ENCODE peak calls at places on chromosome 18, in eight cellular contexts. Q, G, A, X, L, C, M and V are unnamed samples. For H3K4me1, the result is how much of the 10 kb centered on the place peaks cover.

GRCh38 chr18:52288403-52289004 is 51.5 kb upstream of the DCC start:
- DNase-seq in G (no peak), C (peak), A (no peak), Q (no peak), M (no peak), L (no peak), X (no peak), V (peak)

GRCh38 chr18:67285583-67285982 is 230.9 kb downstream of the DSEL start:
- DNase-seq in A (no peak), M (no peak), L (no peak), Q (no peak), X (no peak), G (no peak), C (no peak), V (no peak)

GRCh38 chr18:78192044-78192443 is 787.6 kb upstream of the SALL3 start:
- DNase-seq in G (no peak), C (no peak), M (no peak), A (no peak), L (no peak), Q (no peak), X (peak), V (no peak)

GRCh38 chr18:67135981-67136380 is 380.5 kb downstream of the DSEL start:
- DNase-seq in A (no peak), Q (no peak), X (no peak), M (no peak), C (no peak), L (no peak), G (no peak), V (no peak)

GRCh38 chr18:36406805-36407204 is 109.3 kb downstream of the FHOD3 start:
- DNase-seq in A (no peak), C (no peak), L (no peak), M (no peak), X (no peak), Q (no peak), G (no peak), V (no peak)

GRCh38 chr18:51236225-51236624 is 38.7 kb upstream of the MEX3C start:
- DNase-seq in G (no peak), L (no peak), X (no peak), A (no peak), C (peak), M (no peak), Q (peak), V (no peak)

GRCh38 chr18:80097201-80097600 is 11.9 kb upstream of the ADNP2 start:
- DNase-seq in X (no peak), G (no peak), M (no peak), C (no peak), Q (no peak), L (no peak), A (no peak), V (no peak)

GRCh38 chr18:60649816-60650215 is 277.2 kb upstream of the MC4R start:
- DNase-seq in Q (no peak), X (no peak), A (no peak), L (no peak), M (no peak), C (no peak), G (no peak), V (no peak)

GRCh38 chr18:79961527-79962291 is 2.7 kb upstream of the HSBP1L1 start:
- DNase-seq in C (no peak), G (no peak), Q (no peak), L (no peak), A (no peak), X (no peak), M (no peak), V (peak)

GRCh38 chr18:8176554-8176953 is 432.7 kb upstream of the RAB12 start:
- DNase-seq in G (no peak), Q (no peak), C (no peak), X (no peak), A (no peak), L (no peak), M (no peak), V (no peak)

GRCh38 chr18:21117385-21118135 is 5.9 kb upstream of the ROCK1 start:
- DNase-seq in L (no peak), C (peak), G (no peak), Q (no peak), A (no peak), M (no peak), X (no peak), V (no peak)

GRCh38 chr18:673317-673716 is 15.9 kb downstream of the TYMS start:
- DNase-seq in Q (no peak), A (no peak), L (no peak), G (no peak), C (no peak), M (no peak), X (no peak), V (no peak)

GRCh38 chr18:63676526-63676925 is 14.8 kb upstream of the SERPINB3 start:
- DNase-seq in A (no peak), G (no peak), C (no peak), X (no peak), M (no peak), Q (peak), L (no peak), V (peak)

GRCh38 chr18:57107141-57107832 is 39.6 kb upstream of the BOD1L2 start:
- DNase-seq in M (no peak), C (peak), A (no peak), Q (no peak), G (peak), X (no peak), L (no peak), V (no peak)

DNA sequence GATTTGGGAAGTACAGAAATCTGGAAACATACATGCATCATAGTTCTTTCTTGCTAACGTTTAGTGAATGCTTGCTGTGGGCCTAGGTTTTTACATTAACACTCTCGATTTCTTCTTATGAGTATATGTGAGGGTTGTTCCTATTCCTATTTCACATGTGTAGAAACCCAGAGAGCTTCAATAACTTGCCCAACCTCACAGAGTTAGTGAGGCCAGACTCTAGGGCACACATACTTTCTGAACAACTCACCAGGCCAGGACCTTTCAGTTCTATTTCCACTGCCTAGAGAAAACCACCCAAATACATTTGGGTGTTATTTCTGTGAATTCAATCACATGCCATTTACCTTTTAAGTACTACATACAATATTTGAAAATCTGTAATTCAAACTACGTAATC is 8.2 kb upstream of the KCTD1 start:
- DNase-seq in X (no peak), M (no peak), G (no peak), A (no peak), L (no peak), Q (no peak), C (peak), V (no peak)
- H3K27ac ChIP-seq in X (no peak), M (peak), G (no peak), A (no peak), L (peak), Q (no peak), C (no peak), V (no peak)

GRCh38 chr18:44826418-44827259 is 146.0 kb downstream of the SETBP1 start:
- DNase-seq in C (peak), X (peak), Q (no peak), G (peak), A (peak), M (peak), L (peak), V (peak)

GRCh38 chr18:44834867-44835469 is 154.3 kb downstream of the SETBP1 start:
- DNase-seq in Q (no peak), X (no peak), L (no peak), G (no peak), C (no peak), M (no peak), A (no peak), V (no peak)

GRCh38 chr18:44828080-44828479 is 147.4 kb downstream of the SETBP1 start:
- DNase-seq in Q (no peak), A (no peak), G (no peak), L (no peak), M (no peak), X (no peak), C (no peak), V (no peak)

GRCh38 chr18:44835555-44836156 is 155.0 kb downstream of the SETBP1 start:
- DNase-seq in A (no peak), C (no peak), Q (no peak), X (no peak), G (no peak), L (no peak), M (no peak), V (no peak)

GRCh38 chr18:44830551-44830950 is 149.9 kb downstream of the SETBP1 start:
- DNase-seq in A (no peak), L (no peak), G (no peak), M (no peak), X (no peak), C (no peak), Q (no peak), V (no peak)
- H3K4me1 ChIP-seq in A (under half), L (under half), G (under half), M (under half), X (under half), C (under half), Q (under half), V (under half)

DNA sequence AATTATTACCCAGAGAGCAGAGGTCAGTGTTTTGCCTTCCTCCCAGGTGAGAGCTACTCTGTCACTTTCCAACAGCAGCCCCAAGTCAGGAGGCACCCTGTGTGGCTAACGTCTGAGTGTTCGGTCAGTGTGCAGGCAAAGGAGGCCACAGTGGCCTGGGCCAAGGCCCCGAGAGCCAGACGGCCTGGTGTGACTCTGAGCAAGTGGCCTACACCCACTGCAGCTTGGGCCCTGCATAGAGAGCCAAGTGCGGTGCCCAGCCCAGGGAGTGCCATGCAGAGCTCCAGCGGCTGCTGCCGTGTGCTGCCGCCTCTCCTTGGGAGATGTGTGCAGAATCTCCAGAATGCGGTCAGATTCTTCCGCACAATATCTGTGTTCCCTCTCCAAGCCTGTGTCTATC is 70.4 kb downstream of the GNAL start:
- DNase-seq in C (no peak), Q (no peak), A (no peak), M (no peak), G (no peak), X (no peak), L (no peak), V (no peak)
- TF ChIP-seq CTCF in C (no peak), Q (no peak), A (no peak), M (no peak), G (no peak), X (no peak), L (no peak), V (no peak)

DNA sequence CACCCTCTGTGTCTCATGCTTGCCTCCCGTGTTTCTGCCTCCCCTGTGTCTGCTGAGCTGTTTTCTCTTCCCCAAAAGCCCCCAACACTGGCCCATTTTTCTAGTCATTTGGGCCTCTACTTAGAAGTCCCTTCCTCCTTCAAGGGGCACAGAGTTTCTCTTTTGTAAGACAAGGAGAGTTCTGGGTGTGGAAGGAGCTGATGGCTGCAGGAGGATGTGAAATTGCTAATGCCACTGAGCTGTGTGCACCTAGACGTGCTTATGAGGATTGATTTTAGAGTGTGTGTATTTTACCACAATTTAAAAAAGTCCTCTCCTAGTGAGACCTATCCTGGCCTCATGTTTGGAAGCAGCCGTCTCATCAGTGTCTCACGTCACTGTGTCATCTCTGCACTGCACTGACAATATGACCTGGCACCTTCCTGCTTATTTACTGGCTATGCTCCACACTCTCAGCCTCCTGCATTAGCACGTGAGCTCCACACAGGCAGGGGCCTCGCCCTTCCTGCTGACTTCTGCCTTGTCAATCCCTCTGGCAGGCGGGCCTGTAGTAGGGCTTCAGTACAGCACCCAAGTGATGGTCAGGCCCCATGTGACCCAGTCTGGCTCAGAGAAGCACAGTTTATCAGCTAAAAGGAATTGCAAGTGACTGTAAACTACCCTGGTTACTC is 8.0 kb upstream of the MBP start:
- DNase-seq in C (no peak), L (no peak), X (no peak), G (no peak), Q (no peak), M (no peak), A (no peak), V (peak)
- H3K27ac ChIP-seq in C (no peak), L (no peak), X (no peak), G (no peak), Q (no peak), M (no peak), A (no peak), V (no peak)

DNA sequence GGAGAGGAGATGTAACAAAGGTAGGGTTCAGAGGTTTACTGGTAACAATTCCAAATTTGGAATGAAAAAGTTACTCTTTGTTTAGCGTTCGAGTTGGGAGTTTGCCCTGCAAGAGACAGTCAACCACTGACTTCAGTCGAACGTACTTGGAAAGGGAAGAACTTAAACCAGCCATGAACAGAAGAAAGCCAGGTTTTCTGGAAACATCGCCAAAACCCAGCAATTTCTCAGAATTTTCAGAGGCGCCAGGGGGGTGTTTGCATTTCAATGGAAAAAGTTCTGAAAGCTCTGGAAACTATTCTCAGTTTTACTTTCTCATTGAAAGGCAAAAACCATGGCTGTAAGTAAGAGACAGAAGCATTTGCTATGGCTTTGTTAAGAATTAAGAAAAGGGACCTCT is 28.5 kb upstream of the AQP4 start:
- DNase-seq in C (no peak), X (no peak), A (no peak), L (no peak), Q (no peak), M (no peak), G (no peak), V (no peak)
- H3K4me1 ChIP-seq in C (under half), X (under half), A (under half), L (under half), Q (under half), M (under half), G (under half), V (under half)

GRCh38 chr18:48706630-48707206 is 167.9 kb downstream of the CTIF start:
- DNase-seq in Q (no peak), X (no peak), G (no peak), M (no peak), L (no peak), A (no peak), C (peak), V (no peak)
- TF ChIP-seq CTCF in Q (no peak), X (no peak), G (no peak), M (no peak), L (no peak), A (no peak), C (no peak), V (no peak)

GRCh38 chr18:6775237-6775636 is 45.7 kb downstream of the ARHGAP28 start:
- DNase-seq in L (no peak), G (no peak), C (no peak), Q (no peak), A (no peak), M (no peak), X (no peak), V (no peak)

GRCh38 chr18:6775702-6776101 is 46.2 kb downstream of the ARHGAP28 start:
- DNase-seq in C (no peak), Q (no peak), A (no peak), L (no peak), X (no peak), M (no peak), G (no peak), V (no peak)

GRCh38 chr18:6776193-6776592 is 46.7 kb downstream of the ARHGAP28 start:
- DNase-seq in X (no peak), L (no peak), A (peak), G (peak), C (peak), Q (no peak), M (no peak), V (no peak)

GRCh38 chr18:6777509-6777908 is 48.0 kb downstream of the ARHGAP28 start:
- DNase-seq in C (no peak), Q (no peak), L (no peak), M (no peak), G (no peak), A (no peak), X (no peak), V (no peak)

GRCh38 chr18:6773777-6774176 is 44.3 kb downstream of the ARHGAP28 start:
- DNase-seq in X (no peak), L (no peak), G (peak), M (no peak), Q (no peak), C (no peak), A (no peak), V (no peak)
- H3K27ac ChIP-seq in X (peak), L (no peak), G (no peak), M (no peak), Q (no peak), C (peak), A (no peak), V (no peak)

GRCh38 chr18:58266291-58266690 is 222.3 kb downstream of the NEDD4L start:
- DNase-seq in C (no peak), X (no peak), L (no peak), M (no peak), G (no peak), A (no peak), Q (no peak), V (no peak)

GRCh38 chr18:58270396-58270795 is 226.4 kb downstream of the NEDD4L start:
- DNase-seq in M (no peak), Q (no peak), L (no peak), X (no peak), A (no peak), C (no peak), G (no peak), V (no peak)

GRCh38 chr18:58267493-58267892 is 223.5 kb downstream of the NEDD4L start:
- DNase-seq in C (no peak), M (no peak), G (no peak), L (no peak), Q (no peak), X (no peak), A (no peak), V (no peak)

GRCh38 chr18:58269931-58270330 is 225.9 kb downstream of the NEDD4L start:
- DNase-seq in A (no peak), L (no peak), M (no peak), X (no peak), C (no peak), Q (peak), G (no peak), V (no peak)

GRCh38 chr18:58268849-58269248 is 224.8 kb downstream of the NEDD4L start:
- DNase-seq in G (peak), A (no peak), Q (peak), C (peak), X (no peak), M (no peak), L (no peak), V (no peak)
- H3K4me1 ChIP-seq in G (under half), A (under half), Q (half or more), C (under half), X (under half), M (under half), L (under half), V (under half)